ENCODE peak calls at places on chromosomes 3 and 15, in nine cellular contexts. T is CD8-positive, alpha-beta memory T cell; F is stomach; R is heart left ventricle; G is colonic mucosa; J is lung; M is esophagus muscularis mucosa; B is suprapubic skin; H is heart right ventricle. L is an unnamed sample. For H3K27me3, the result is how much of the 10 kb centered on the place peaks cover.

GRCh38 chr15:29636140-29636539 is 186.1 kb downstream of the TJP1 start:
- DNase-seq in J (peak), G (peak), H (no peak), F (no peak), B (no peak), T (no peak), R (no peak), M (no peak), L (no peak)

GRCh38 chr3:79414821-79415220 is 353.0 kb downstream of the ROBO1 start:
- DNase-seq in R (no peak), F (no peak), J (peak), H (no peak), B (peak), G (peak), M (no peak), T (no peak), L (no peak)

GRCh38 chr3:184981071-184981470 is 169.1 kb downstream of the VPS8 start:
- DNase-seq in J (no peak), H (no peak), M (no peak), R (no peak), G (peak), T (no peak), B (no peak), F (no peak), L (no peak)

GRCh38 chr3:64533565-64534317 is 154.1 kb downstream of the ADAMTS9 start:
- DNase-seq in B (peak), F (peak), H (peak), M (peak), R (peak), T (peak), G (peak), J (peak), L (no peak)

GRCh38 chr3:197168606-197169005 is 129.8 kb downstream of the DLG1 start:
- DNase-seq in H (no peak), G (no peak), B (no peak), R (no peak), F (no peak), T (no peak), M (no peak), J (no peak), L (no peak)

GRCh38 chr3:55416381-55416821 is 70.7 kb downstream of the WNT5A start:
- DNase-seq in R (no peak), T (no peak), G (no peak), B (no peak), J (no peak), F (no peak), H (no peak), M (no peak), L (no peak)

GRCh38 chr3:37861540-37862051 is at the start of gene CTDSPL:
- DNase-seq in J (peak), T (peak), H (no peak), G (no peak), B (no peak), F (peak), M (no peak), R (peak), L (no peak)

GRCh38 chr3:45775571-45776290 is 20.6 kb downstream of the SLC6A20 start:
- DNase-seq in M (no peak), T (no peak), H (no peak), F (peak), J (no peak), G (no peak), B (no peak), R (no peak), L (no peak)

GRCh38 chr3:49716169-49716568 is 3.3 kb downstream of the AMIGO3 start:
- DNase-seq in B (no peak), F (no peak), J (no peak), G (no peak), H (no peak), R (no peak), M (no peak), T (no peak), L (no peak)

GRCh38 chr15:76973362-76973743 is 21.6 kb upstream of the PSTPIP1 start:
- DNase-seq in F (no peak), H (peak), T (peak), B (no peak), G (no peak), J (no peak), R (peak), M (no peak), L (peak)

GRCh38 chr3:39707314-39707909 is 102.0 kb upstream of the MYRIP start:
- DNase-seq in G (no peak), R (no peak), T (no peak), M (no peak), F (no peak), H (no peak), J (no peak), B (no peak), L (peak)

GRCh38 chr3:150083653-150084037 is 113.0 kb upstream of the PFN2 start:
- DNase-seq in B (no peak), G (no peak), J (no peak), R (no peak), F (no peak), H (no peak), M (peak), T (no peak), L (no peak)

GRCh38 chr3:188233320-188233719 is 79.4 kb downstream of the LPP start:
- DNase-seq in G (no peak), F (no peak), M (no peak), R (no peak), H (no peak), T (no peak), J (no peak), B (no peak), L (no peak)

GRCh38 chr3:194304186-194304917 is 46.8 kb downstream of the CPN2 start:
- DNase-seq in F (no peak), J (no peak), T (no peak), M (no peak), R (no peak), G (no peak), H (no peak), B (peak), L (no peak)
- H3K27me3 ChIP-seq in F (under half), J (under half), T (under half), M (under half), R (under half), G (under half), H (under half), B (under half), L (under half)

GRCh38 chr3:42500091-42500490 is 2.4 kb upstream of the VIPR1 start:
- DNase-seq in B (peak), J (no peak), G (peak), R (peak), F (peak), H (peak), M (no peak), T (no peak), L (no peak)

GRCh38 chr3:42497009-42497731 is 5.3 kb upstream of the VIPR1 start:
- DNase-seq in B (peak), R (peak), H (no peak), M (no peak), T (no peak), J (no peak), G (peak), F (peak), L (no peak)

GRCh38 chr3:42498034-42498433 is 4.4 kb upstream of the VIPR1 start:
- DNase-seq in J (no peak), G (peak), H (no peak), T (no peak), M (no peak), R (no peak), F (peak), B (peak), L (no peak)

GRCh38 chr3:42499478-42499871 is 3.0 kb upstream of the VIPR1 start:
- DNase-seq in M (no peak), R (no peak), F (peak), J (no peak), G (no peak), T (no peak), H (no peak), B (peak), L (no peak)

DNA sequence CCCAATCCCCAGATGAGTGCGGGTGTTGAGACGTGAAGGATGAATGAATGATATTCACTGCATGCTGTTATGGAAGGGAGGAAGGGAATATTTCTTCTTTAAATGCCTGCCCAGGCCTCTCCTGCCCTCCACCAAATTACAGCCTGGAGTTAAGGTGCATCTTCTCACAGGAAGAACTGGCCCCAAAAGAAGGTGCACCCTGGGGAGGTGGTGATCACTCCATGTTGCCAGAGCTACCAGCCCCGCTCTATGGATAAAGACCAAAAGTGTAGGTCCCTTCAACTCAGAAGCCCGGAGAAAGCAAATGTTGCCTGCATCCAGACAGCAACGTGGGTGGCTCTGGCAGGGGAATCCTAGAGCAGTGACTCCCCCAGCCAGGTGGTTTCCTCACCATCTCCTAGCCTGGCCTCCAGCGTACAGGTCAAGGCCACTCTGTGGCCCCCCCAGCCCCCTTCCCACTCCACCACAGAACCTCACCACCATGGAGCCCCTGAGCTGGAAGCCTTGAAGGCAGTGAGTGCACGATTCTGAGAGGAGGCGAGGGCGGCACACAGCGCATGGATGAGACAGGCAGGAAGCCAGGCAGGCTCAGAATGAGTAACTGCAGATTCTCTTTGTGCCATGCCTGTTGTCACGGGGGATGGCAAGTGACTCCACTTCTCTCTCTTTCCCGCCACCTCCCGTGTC is 3.5 kb upstream of the VIPR1 start:
- DNase-seq in M (no peak), R (no peak), F (peak), T (no peak), J (no peak), G (peak), B (peak), H (no peak), L (no peak)
- H3K27me3 ChIP-seq in M (under half), R (under half), F (under half), T (under half), J (under half), G (under half), B (under half), H (under half), L (under half)

GRCh38 chr15:79430901-79431635 is 1.1 kb upstream of the MINAR1 start:
- DNase-seq in T (no peak), J (no peak), M (peak), B (no peak), H (no peak), R (no peak), F (no peak), G (no peak), L (no peak)

GRCh38 chr15:79434361-79434760 is 2.2 kb downstream of the MINAR1 start:
- DNase-seq in M (peak), R (no peak), H (no peak), G (no peak), F (no peak), T (no peak), B (no peak), J (no peak), L (no peak)

GRCh38 chr15:79433610-79434009 is 1.5 kb downstream of the MINAR1 start:
- DNase-seq in G (no peak), J (no peak), T (no peak), M (peak), F (no peak), B (no peak), R (no peak), H (no peak), L (no peak)

GRCh38 chr15:79431636-79432344 is at the start of gene MINAR1:
- DNase-seq in H (no peak), B (no peak), M (peak), J (no peak), T (no peak), G (no peak), R (no peak), F (no peak), L (no peak)

DNA sequence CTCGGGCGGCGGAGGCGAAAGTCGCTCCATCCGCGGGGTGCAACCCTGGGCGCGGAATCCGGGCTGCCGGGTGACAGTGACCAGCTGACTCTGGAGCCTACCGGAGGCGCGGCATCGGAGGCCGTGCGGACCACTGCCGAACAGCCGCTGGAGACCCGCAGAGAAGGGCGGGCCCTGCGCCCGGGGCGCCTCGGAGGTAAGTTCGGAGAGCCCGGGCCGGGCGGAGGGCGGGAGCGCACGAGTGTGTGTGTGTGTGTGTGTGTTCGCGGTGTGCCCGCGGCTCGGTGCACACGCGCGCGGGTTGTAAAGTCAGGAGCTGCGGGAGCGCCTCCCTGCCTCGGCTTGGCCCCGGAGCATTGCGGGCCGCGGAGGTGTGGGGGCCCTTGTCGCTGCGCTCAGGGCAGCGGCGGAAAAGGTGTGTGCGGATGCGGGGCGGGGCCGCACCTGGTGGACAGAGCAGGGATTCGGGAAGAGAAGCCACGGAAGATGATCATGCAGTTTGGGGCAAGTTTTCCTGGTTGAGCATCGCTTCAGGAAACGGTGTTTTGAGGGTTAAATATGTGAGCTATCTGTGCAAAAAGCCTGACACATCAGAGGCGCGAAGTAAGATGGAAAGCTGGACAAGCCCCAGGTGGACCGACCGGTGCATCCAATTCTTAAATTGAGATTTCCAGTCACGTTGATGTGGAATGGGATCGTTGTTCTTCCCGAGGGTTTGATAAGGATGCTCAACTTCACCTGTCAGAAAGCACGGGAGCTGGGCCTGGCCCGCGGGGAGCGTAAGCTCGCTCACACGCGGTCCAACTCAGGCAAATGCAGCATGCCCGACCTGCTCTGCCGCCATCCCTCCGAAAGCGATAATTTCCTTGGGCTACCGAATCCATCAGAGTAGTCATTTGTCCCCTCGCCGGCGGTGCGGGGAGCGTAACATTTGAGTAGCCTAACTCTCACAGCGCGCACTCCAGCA is 492 bp downstream of the MINAR1 start:
- DNase-seq in R (no peak), T (no peak), H (no peak), B (no peak), J (no peak), M (peak), F (no peak), G (no peak), L (no peak)
- H3K27me3 ChIP-seq in R (under half), T (under half), H (under half), B (half or more), J (under half), M (under half), F (half or more), G (under half), L (under half)

GRCh38 chr3:181703701-181704420 is 7.9 kb upstream of the SOX2 start:
- DNase-seq in F (peak), J (no peak), M (no peak), R (no peak), T (no peak), B (no peak), G (no peak), H (no peak), L (no peak)
- H3K27me3 ChIP-seq in F (half or more), J (under half), M (half or more), R (under half), T (under half), B (half or more), G (half or more), H (under half), L (half or more)

GRCh38 chr15:92608866-92609700 is 46.5 kb downstream of the FAM174B start:
- DNase-seq in M (no peak), F (no peak), R (no peak), T (no peak), G (no peak), H (no peak), B (no peak), J (no peak), L (no peak)
- H3K27me3 ChIP-seq in M (under half), F (under half), R (under half), T (under half), G (under half), H (under half), B (under half), J (under half), L (under half)

DNA sequence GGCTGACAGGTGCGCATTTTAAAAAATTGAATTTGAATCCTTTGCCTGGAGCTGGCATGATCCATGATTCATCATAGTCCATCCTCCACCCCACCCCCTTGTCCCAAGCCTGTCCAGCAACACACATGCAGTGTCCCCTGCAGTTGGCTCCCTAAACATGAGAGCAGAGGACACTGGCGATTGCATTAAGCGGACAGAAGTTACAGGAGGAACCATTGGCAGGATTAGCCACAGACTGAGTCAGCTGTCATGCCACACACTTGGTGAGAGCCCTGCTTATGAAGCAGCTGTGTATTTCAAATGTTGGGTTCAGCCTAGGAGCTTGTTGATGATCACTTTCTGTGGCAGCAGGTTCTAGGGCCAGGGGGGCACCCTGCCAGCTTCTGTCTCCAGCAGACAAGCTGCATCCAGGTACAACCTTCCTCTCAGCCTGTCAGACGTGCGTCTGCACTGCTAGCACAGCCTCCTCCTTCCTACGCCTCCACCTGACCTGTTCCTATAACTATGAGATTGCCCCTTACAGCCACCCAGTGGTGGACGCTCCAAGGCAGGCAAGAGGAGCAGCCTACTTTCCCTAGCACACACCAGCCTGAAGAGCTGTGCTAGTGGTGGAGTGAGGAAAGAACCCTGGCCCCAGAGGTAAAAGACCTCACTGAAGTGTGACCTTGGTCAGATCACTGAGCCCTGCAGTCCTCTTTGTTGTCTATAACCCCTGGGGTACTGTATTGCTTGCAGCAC is 121.9 kb downstream of the SLCO3A1 start:
- DNase-seq in R (no peak), G (no peak), B (no peak), J (no peak), F (no peak), T (no peak), H (no peak), M (no peak), L (no peak)
- H3K27me3 ChIP-seq in R (under half), G (under half), B (under half), J (under half), F (under half), T (under half), H (under half), M (under half), L (under half)

DNA sequence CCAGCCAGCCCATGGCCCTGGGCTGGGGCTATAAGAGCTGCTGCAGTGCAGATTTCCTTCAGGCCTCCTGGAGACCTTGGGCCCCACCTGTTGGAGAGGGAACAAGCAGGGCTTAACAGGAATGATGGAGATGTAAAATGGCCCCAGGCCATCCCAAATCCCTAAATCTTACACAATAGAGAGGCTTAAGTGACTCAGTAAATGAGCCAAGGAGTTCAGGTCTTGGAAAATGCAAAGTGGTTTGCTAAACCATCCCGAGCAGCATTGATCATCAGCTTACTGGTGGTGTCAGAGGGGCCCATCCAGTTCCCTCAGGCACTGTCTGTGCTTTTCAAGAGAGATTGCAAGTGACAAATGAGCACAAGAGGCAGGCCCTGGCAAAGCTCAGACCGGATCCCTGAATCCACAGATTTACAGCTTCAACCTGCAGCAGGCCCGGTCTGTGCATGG is 325.5 kb downstream of the UACA start:
- DNase-seq in H (no peak), M (no peak), B (no peak), F (no peak), J (no peak), R (no peak), T (no peak), G (no peak), L (no peak)
- H3K27me3 ChIP-seq in H (under half), M (under half), B (under half), F (under half), J (under half), R (under half), T (under half), G (under half), L (under half)

DNA sequence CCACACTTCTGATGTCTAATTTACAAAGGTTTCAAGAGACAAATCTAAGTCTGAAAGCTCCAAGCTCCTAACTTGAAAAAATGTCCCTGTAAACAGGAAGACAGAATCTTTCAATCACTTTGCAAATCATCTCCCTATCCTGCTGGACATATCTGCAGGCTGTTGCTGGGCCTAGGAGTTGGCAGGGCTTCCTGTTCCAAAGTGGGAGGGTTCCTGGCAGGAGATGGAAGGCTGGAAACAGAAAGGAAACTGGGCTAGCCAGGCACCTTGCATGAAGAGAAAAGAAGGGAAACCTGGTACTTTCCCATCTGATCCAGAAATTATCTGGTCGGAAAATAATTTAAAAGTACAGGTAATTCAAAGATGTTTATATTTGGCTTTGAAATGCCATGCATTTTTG is 227.3 kb upstream of the IL12A start:
- DNase-seq in G (no peak), R (peak), J (no peak), M (no peak), B (no peak), F (peak), H (peak), T (no peak), L (no peak)
- H3K27me3 ChIP-seq in G (under half), R (under half), J (under half), M (under half), B (under half), F (under half), H (under half), T (under half), L (under half)